ENCODE peak calls at places on chromosomes 1 and 21, in six cellular contexts. A, V, Q, L, C and F are unnamed samples.

GRCh38 chr1:44267438-44267837 is 54.2 kb downstream of the DMAP1 start:
- DNase-seq in A (no peak), V (no peak), Q (no peak), L (no peak), C (no peak), F (no peak)

GRCh38 chr1:229159668-229160544 is 111.0 kb upstream of the RAB4A start:
- DNase-seq in A (no peak), V (no peak), Q (peak; percentile 31), L (no peak), C (no peak), F (no peak)

GRCh38 chr1:232183266-232183800 is 446.6 kb downstream of the SIPA1L2 start:
- DNase-seq in A (no peak), V (no peak), Q (no peak), L (no peak), C (no peak), F (no peak)

GRCh38 chr1:91725961-91726704 is 159.8 kb downstream of the TGFBR3 start:
- DNase-seq in A (peak; percentile 97), V (no peak), Q (no peak), L (no peak), C (peak; percentile 90), F (no peak)

GRCh38 chr1:19616489-19616888 is 27.6 kb upstream of the NBL1 start:
- DNase-seq in A (peak; percentile 69), V (no peak), Q (no peak), L (no peak), C (peak; percentile 29), F (no peak)

GRCh38 chr1:44603718-44604117 is 70.6 kb downstream of the TMEM53 start:
- DNase-seq in A (no peak), V (no peak), Q (no peak), L (no peak), C (no peak), F (no peak)

GRCh38 chr1:110902820-110903463 is 30.0 kb downstream of the CD53 start:
- DNase-seq in A (no peak), V (no peak), Q (no peak), L (no peak), C (no peak), F (no peak)

GRCh38 chr1:165648919-165649572 is 18.0 kb downstream of the MGST3 start:
- DNase-seq in A (no peak), V (no peak), Q (no peak), L (no peak), C (no peak), F (no peak)

GRCh38 chr1:44293761-44294315 is 61.2 kb downstream of the ERI3 start:
- DNase-seq in A (no peak), V (no peak), Q (no peak), L (no peak), C (no peak), F (no peak)

GRCh38 chr21:38982096-38982495 is 176.4 kb downstream of the ETS2 start:
- DNase-seq in A (no peak), V (peak; percentile 50), Q (peak; percentile 93), L (peak; percentile 54), C (no peak), F (peak; percentile 78)

GRCh38 chr1:9373614-9374013 is 80.9 kb downstream of the SPSB1 start:
- DNase-seq in A (no peak), V (no peak), Q (peak; percentile 32), L (no peak), C (peak; percentile 43), F (no peak)

GRCh38 chr1:9376430-9376829 is 83.7 kb downstream of the SPSB1 start:
- DNase-seq in A (no peak), V (no peak), Q (no peak), L (no peak), C (no peak), F (no peak)

GRCh38 chr1:9375912-9376311 is 83.2 kb downstream of the SPSB1 start:
- DNase-seq in A (no peak), V (no peak), Q (no peak), L (no peak), C (peak; percentile 66), F (no peak)

GRCh38 chr1:9376886-9377333 is 84.2 kb downstream of the SPSB1 start:
- DNase-seq in A (peak; percentile 47), V (no peak), Q (no peak), L (no peak), C (peak; percentile 94), F (no peak)

GRCh38 chr1:9374748-9375345 is 82.2 kb downstream of the SPSB1 start:
- DNase-seq in A (no peak), V (no peak), Q (peak; percentile 96), L (no peak), C (no peak), F (no peak)
- H3K79me1 ChIP-seq in A (peaks cover 10% of the 10 kb centered on the region), V (no peaks in the 10 kb centered on the region), Q (no peaks in the 10 kb centered on the region), L (no peaks in the 10 kb centered on the region), C (peaks cover 12% of the 10 kb centered on the region), F (no peaks in the 10 kb centered on the region)

GRCh38 chr1:154866995-154867795 is 2.9 kb downstream of the KCNN3 start:
- DNase-seq in A (peak; percentile 85), V (no peak), Q (peak; percentile 69), L (no peak), C (peak; percentile 93), F (peak; percentile 53)
- H3K4me1 ChIP-seq in A (peaks cover 15% of the 10 kb centered on the region), V (peaks cover 44% of the 10 kb centered on the region), Q (peaks cover 3% of the 10 kb centered on the region), L (peaks cover 59% of the 10 kb centered on the region), C (peaks cover 35% of the 10 kb centered on the region), F (peaks cover 7% of the 10 kb centered on the region)

GRCh38 chr1:173248247-173248940 is 41.3 kb upstream of the TNFSF4 start:
- DNase-seq in A (no peak), V (no peak), Q (no peak), L (no peak), C (no peak), F (no peak)
- H3K79me1 ChIP-seq in A (no peaks in the 10 kb centered on the region), V (no peaks in the 10 kb centered on the region), Q (no peaks in the 10 kb centered on the region), L (no peaks in the 10 kb centered on the region), C (no peaks in the 10 kb centered on the region), F (no peaks in the 10 kb centered on the region)

GRCh38 chr21:33396966-33397365 is 6.2 kb upstream of the IFNGR2 start:
- DNase-seq in A (peak; percentile 82), V (no peak), Q (no peak), L (no peak), C (peak; percentile 77), F (no peak)
- H3K4me1 ChIP-seq in A (peaks cover 10% of the 10 kb centered on the region), V (no peaks in the 10 kb centered on the region), Q (no peaks in the 10 kb centered on the region), L (no peaks in the 10 kb centered on the region), C (peaks cover 12% of the 10 kb centered on the region), F (no peaks in the 10 kb centered on the region)